ENCODE peak calls at places on chromosomes 5 and 9, in four cellular contexts. A is T-helper 1 cell; O is CD8-positive, alpha-beta memory T cell; S is esophagus squamous epithelium. H is an unnamed sample.

GRCh38 chr9:4519604-4520003 is 29.3 kb downstream of the SLC1A1 start:
- DNase-seq in A (peak), S (no peak), O (no peak), H (no peak)

GRCh38 chr9:129939426-129939825 is 103.6 kb downstream of the FNBP1 start:
- DNase-seq in O (no peak), S (no peak), A (no peak), H (no peak)

GRCh38 chr5:63958654-63959053 is 3.6 kb downstream of the HTR1A start:
- DNase-seq in A (no peak), O (no peak), S (no peak), H (no peak)

GRCh38 chr5:154757647-154758406 is 2.6 kb downstream of the LARP1 start:
- DNase-seq in A (peak), S (no peak), O (peak), H (no peak)

GRCh38 chr5:141338538-141339306 is at the start of gene PCDHGA2:
- DNase-seq in S (no peak), A (peak), O (no peak), H (no peak)

GRCh38 chr5:171984748-171985419 is 21.6 kb downstream of the FBXW11 start:
- DNase-seq in A (peak), S (no peak), O (peak), H (no peak)

GRCh38 chr9:116979461-116979860 is 292.4 kb downstream of the TRIM32 start:
- DNase-seq in S (no peak), A (no peak), O (no peak), H (no peak)

GRCh38 chr9:479951-480350 is 265.3 kb downstream of the DOCK8 start:
- DNase-seq in O (no peak), S (no peak), A (no peak), H (no peak)

GRCh38 chr5:172007795-172008465 is 1.5 kb upstream of the FBXW11 start:
- DNase-seq in A (no peak), S (no peak), O (no peak), H (no peak)

GRCh38 chr5:134409321-134409720 is 2.4 kb downstream of the CDKN2AIPNL start:
- DNase-seq in A (no peak), O (no peak), S (no peak), H (no peak)

GRCh38 chr5:150261231-150261630 is 28.3 kb downstream of the CAMK2A start:
- DNase-seq in S (no peak), O (no peak), A (no peak), H (no peak)

H was measured in heart left ventricle.